ENCODE peak calls at places on chromosome 13, in nine cellular contexts. One of them, this sample, is unnamed.

GRCh38 chr13:113912596-113912995 is 48.7 kb upstream of the GAS6 start:
- DNase-seq in Peyer's patch: no peak
- DNase-seq in body of pancreas: no peak
- DNase-seq in endothelial cell of umbilical vein: no peak
- DNase-seq in heart left ventricle: no peak
- DNase-seq in stomach: no peak
- DNase-seq in A549: no peak
- DNase-seq in tibial nerve: no peak
- DNase-seq in uterus: no peak
- DNase-seq in this sample: no peak

GRCh38 chr13:48304132-48304876 is 753 bp downstream of the RB1 start:
- DNase-seq in endothelial cell of umbilical vein: peak; percentile 66
- DNase-seq in heart left ventricle: peak; percentile 51
- DNase-seq in Peyer's patch: peak; percentile 83
- DNase-seq in uterus: no peak
- DNase-seq in stomach: peak; percentile 34
- DNase-seq in tibial nerve: peak; percentile 47
- DNase-seq in A549: peak; percentile 6
- DNase-seq in body of pancreas: peak; percentile 38
- DNase-seq in this sample: peak; percentile 57

GRCh38 chr13:94712287-94712811 is at the start of gene SOX21:
- DNase-seq in tibial nerve: no peak
- DNase-seq in body of pancreas: no peak
- DNase-seq in Peyer's patch: no peak
- DNase-seq in heart left ventricle: no peak
- DNase-seq in A549: no peak
- DNase-seq in uterus: no peak
- DNase-seq in endothelial cell of umbilical vein: peak; percentile 23
- DNase-seq in stomach: no peak
- DNase-seq in this sample: no peak

GRCh38 chr13:89925107-89925506 is 1422.4 kb upstream of the MIR17HG start:
- DNase-seq in body of pancreas: no peak
- DNase-seq in heart left ventricle: no peak
- DNase-seq in tibial nerve: no peak
- DNase-seq in stomach: no peak
- DNase-seq in endothelial cell of umbilical vein: peak; percentile 56
- DNase-seq in uterus: no peak
- DNase-seq in Peyer's patch: no peak
- DNase-seq in A549: no peak
- DNase-seq in this sample: no peak

GRCh38 chr13:101514695-101515275 is 62.3 kb downstream of the ITGBL1 start:
- DNase-seq in endothelial cell of umbilical vein: peak; percentile 80
- DNase-seq in tibial nerve: peak; percentile 81
- DNase-seq in body of pancreas: peak; percentile 45
- DNase-seq in heart left ventricle: no peak
- DNase-seq in A549: peak; percentile 2
- DNase-seq in Peyer's patch: no peak
- DNase-seq in stomach: no peak
- DNase-seq in uterus: no peak
- DNase-seq in this sample: no peak

GRCh38 chr13:106610511-106610910 is 42.6 kb upstream of the ARGLU1 start:
- DNase-seq in uterus: no peak
- DNase-seq in stomach: no peak
- DNase-seq in A549: no peak
- DNase-seq in Peyer's patch: no peak
- DNase-seq in heart left ventricle: no peak
- DNase-seq in body of pancreas: no peak
- DNase-seq in endothelial cell of umbilical vein: no peak
- DNase-seq in tibial nerve: no peak
- DNase-seq in this sample: no peak

GRCh38 chr13:113823771-113824170 is 40.1 kb downstream of the GAS6 start:
- DNase-seq in Peyer's patch: no peak
- DNase-seq in uterus: no peak
- DNase-seq in A549: no peak
- DNase-seq in body of pancreas: no peak
- DNase-seq in heart left ventricle: no peak
- DNase-seq in endothelial cell of umbilical vein: no peak
- DNase-seq in stomach: no peak
- DNase-seq in tibial nerve: no peak
- DNase-seq in this sample: no peak

GRCh38 chr13:47798906-47799305 is 202.2 kb downstream of the SUCLA2 start:
- DNase-seq in body of pancreas: no peak
- DNase-seq in Peyer's patch: no peak
- DNase-seq in tibial nerve: no peak
- DNase-seq in uterus: no peak
- DNase-seq in A549: no peak
- DNase-seq in endothelial cell of umbilical vein: no peak
- DNase-seq in heart left ventricle: no peak
- DNase-seq in stomach: no peak
- DNase-seq in this sample: no peak

GRCh38 chr13:32881074-32881791 is 135.0 kb upstream of the KL start:
- DNase-seq in uterus: peak; percentile 64
- DNase-seq in A549: no peak
- DNase-seq in stomach: no peak
- DNase-seq in endothelial cell of umbilical vein: no peak
- DNase-seq in body of pancreas: no peak
- DNase-seq in tibial nerve: no peak
- DNase-seq in heart left ventricle: no peak
- DNase-seq in Peyer's patch: no peak
- DNase-seq in this sample: no peak

GRCh38 chr13:112782433-112783010 is 92.7 kb downstream of the ATP11A start:
- DNase-seq in tibial nerve: no peak
- DNase-seq in uterus: no peak
- DNase-seq in heart left ventricle: no peak
- DNase-seq in body of pancreas: no peak
- DNase-seq in stomach: peak; percentile 13
- DNase-seq in A549: no peak
- DNase-seq in endothelial cell of umbilical vein: no peak
- DNase-seq in Peyer's patch: no peak
- DNase-seq in this sample: no peak

GRCh38 chr13:93559718-93560117 is 333.1 kb downstream of the GPC6 start:
- DNase-seq in Peyer's patch: no peak
- DNase-seq in heart left ventricle: no peak
- DNase-seq in A549: peak; percentile 0
- DNase-seq in stomach: no peak
- DNase-seq in body of pancreas: no peak
- DNase-seq in endothelial cell of umbilical vein: no peak
- DNase-seq in uterus: no peak
- DNase-seq in tibial nerve: no peak
- DNase-seq in this sample: no peak

GRCh38 chr13:43942301-43942700 is 62.6 kb downstream of the LACC1 start:
- DNase-seq in body of pancreas: no peak
- DNase-seq in A549: no peak
- DNase-seq in stomach: no peak
- DNase-seq in tibial nerve: no peak
- DNase-seq in heart left ventricle: no peak
- DNase-seq in Peyer's patch: no peak
- DNase-seq in uterus: no peak
- DNase-seq in endothelial cell of umbilical vein: no peak
- DNase-seq in this sample: no peak

GRCh38 chr13:95641291-95641811 is 3.2 kb downstream of the DZIP1 start:
- DNase-seq in stomach: no peak
- DNase-seq in endothelial cell of umbilical vein: peak; percentile 20
- DNase-seq in heart left ventricle: peak; percentile 36
- DNase-seq in A549: no peak
- DNase-seq in uterus: peak; percentile 27
- DNase-seq in Peyer's patch: no peak
- DNase-seq in body of pancreas: no peak
- DNase-seq in tibial nerve: no peak
- DNase-seq in this sample: peak; percentile 10

GRCh38 chr13:48851707-48852106 is 124.0 kb upstream of the FNDC3A start:
- DNase-seq in body of pancreas: no peak
- DNase-seq in Peyer's patch: no peak
- DNase-seq in uterus: no peak
- DNase-seq in heart left ventricle: no peak
- DNase-seq in A549: no peak
- DNase-seq in endothelial cell of umbilical vein: no peak
- DNase-seq in tibial nerve: no peak
- DNase-seq in stomach: no peak
- DNase-seq in this sample: no peak

GRCh38 chr13:25860265-25860664 is 191.6 kb downstream of the SHISA2 start:
- DNase-seq in uterus: no peak
- DNase-seq in stomach: no peak
- DNase-seq in A549: no peak
- DNase-seq in tibial nerve: no peak
- DNase-seq in heart left ventricle: no peak
- DNase-seq in body of pancreas: no peak
- DNase-seq in endothelial cell of umbilical vein: no peak
- DNase-seq in Peyer's patch: no peak
- DNase-seq in this sample: no peak

GRCh38 chr13:48748681-48749080 is 95.0 kb downstream of the CYSLTR2 start:
- DNase-seq in stomach: no peak
- DNase-seq in Peyer's patch: no peak
- DNase-seq in body of pancreas: no peak
- DNase-seq in tibial nerve: no peak
- DNase-seq in endothelial cell of umbilical vein: no peak
- DNase-seq in A549: no peak
- DNase-seq in uterus: no peak
- DNase-seq in heart left ventricle: no peak
- DNase-seq in this sample: no peak

GRCh38 chr13:20400774-20401173 is 124.9 kb downstream of the CRYL1 start:
- DNase-seq in uterus: no peak
- DNase-seq in stomach: peak; percentile 3
- DNase-seq in A549: no peak
- DNase-seq in tibial nerve: no peak
- DNase-seq in endothelial cell of umbilical vein: no peak
- DNase-seq in Peyer's patch: no peak
- DNase-seq in heart left ventricle: no peak
- DNase-seq in body of pancreas: no peak
- DNase-seq in this sample: no peak

GRCh38 chr13:26601669-26602068 is 44.2 kb downstream of the WASF3 start:
- DNase-seq in endothelial cell of umbilical vein: peak; percentile 79
- DNase-seq in stomach: no peak
- DNase-seq in uterus: no peak
- DNase-seq in A549: no peak
- DNase-seq in heart left ventricle: no peak
- DNase-seq in tibial nerve: no peak
- DNase-seq in body of pancreas: no peak
- DNase-seq in Peyer's patch: no peak
- DNase-seq in this sample: no peak

GRCh38 chr13:76667551-76667950 is 218.7 kb downstream of the KCTD12 start:
- DNase-seq in stomach: no peak
- DNase-seq in A549: no peak
- DNase-seq in endothelial cell of umbilical vein: peak; percentile 89
- DNase-seq in Peyer's patch: no peak
- DNase-seq in tibial nerve: peak; percentile 22
- DNase-seq in body of pancreas: peak; percentile 18
- DNase-seq in uterus: peak; percentile 37
- DNase-seq in heart left ventricle: peak; percentile 26
- DNase-seq in this sample: no peak

GRCh38 chr13:85040176-85040660 is 759.0 kb downstream of the SLITRK6 start:
- DNase-seq in uterus: no peak
- DNase-seq in endothelial cell of umbilical vein: no peak
- DNase-seq in Peyer's patch: no peak
- DNase-seq in heart left ventricle: no peak
- DNase-seq in A549: no peak
- DNase-seq in stomach: no peak
- DNase-seq in tibial nerve: no peak
- DNase-seq in body of pancreas: no peak
- DNase-seq in this sample: no peak

GRCh38 chr13:38366954-38367645 is 17.4 kb downstream of the UFM1 start:
- DNase-seq in heart left ventricle: no peak
- DNase-seq in body of pancreas: no peak
- DNase-seq in A549: no peak
- DNase-seq in stomach: no peak
- DNase-seq in uterus: no peak
- DNase-seq in tibial nerve: no peak
- DNase-seq in Peyer's patch: no peak
- DNase-seq in endothelial cell of umbilical vein: peak; percentile 41
- DNase-seq in this sample: no peak

GRCh38 chr13:91046715-91047327 is 300.7 kb upstream of the MIR17HG start:
- DNase-seq in stomach: no peak
- DNase-seq in Peyer's patch: no peak
- DNase-seq in tibial nerve: no peak
- DNase-seq in heart left ventricle: no peak
- DNase-seq in body of pancreas: no peak
- DNase-seq in uterus: no peak
- DNase-seq in endothelial cell of umbilical vein: no peak
- DNase-seq in A549: no peak
- DNase-seq in this sample: no peak
- TF ChIP-seq CTCF in stomach: no peak
- TF ChIP-seq CTCF in Peyer's patch: no peak
- TF ChIP-seq CTCF in tibial nerve: no peak
- TF ChIP-seq CTCF in heart left ventricle: no peak
- TF ChIP-seq CTCF in body of pancreas: no peak
- TF ChIP-seq CTCF in uterus: no peak
- TF ChIP-seq CTCF in endothelial cell of umbilical vein: no peak
- TF ChIP-seq CTCF in A549: no peak
- TF ChIP-seq CTCF in this sample: no peak

DNA sequence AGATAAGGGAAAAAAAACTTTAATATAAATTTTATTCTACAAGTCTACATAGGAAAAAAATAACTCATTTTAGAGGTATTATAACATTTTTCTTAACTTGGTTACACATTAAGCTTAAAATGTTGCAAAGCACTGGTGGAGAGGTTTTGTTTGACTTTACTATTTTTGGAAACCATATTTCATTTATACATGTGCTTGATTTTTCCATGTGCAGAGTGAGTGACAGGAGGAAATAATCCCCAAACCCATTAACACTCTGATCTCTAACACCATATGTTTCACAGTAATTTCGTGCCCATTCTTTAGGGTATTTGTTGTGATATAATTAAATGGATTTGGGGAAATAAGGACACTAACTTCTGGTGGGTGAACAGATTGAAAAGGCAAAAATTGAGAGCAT is 2124.4 kb upstream of the PCDH20 start:
- DNase-seq in A549: no peak
- DNase-seq in body of pancreas: no peak
- DNase-seq in heart left ventricle: no peak
- DNase-seq in tibial nerve: no peak
- DNase-seq in endothelial cell of umbilical vein: no peak
- DNase-seq in stomach: no peak
- DNase-seq in uterus: no peak
- DNase-seq in Peyer's patch: no peak
- DNase-seq in this sample: no peak
- TF ChIP-seq POLR2A in A549: no peak
- TF ChIP-seq POLR2A in body of pancreas: no peak
- TF ChIP-seq POLR2A in heart left ventricle: no peak
- TF ChIP-seq POLR2A in tibial nerve: no peak
- TF ChIP-seq POLR2A in endothelial cell of umbilical vein: no peak
- TF ChIP-seq POLR2A in stomach: no peak
- TF ChIP-seq POLR2A in uterus: no peak
- TF ChIP-seq POLR2A in Peyer's patch: no peak
- TF ChIP-seq POLR2A in this sample: no peak

GRCh38 chr13:105572401-105572800 is 963.1 kb downstream of the EFNB2 start:
- DNase-seq in A549: no peak
- DNase-seq in heart left ventricle: no peak
- DNase-seq in Peyer's patch: no peak
- DNase-seq in stomach: no peak
- DNase-seq in tibial nerve: no peak
- DNase-seq in endothelial cell of umbilical vein: no peak
- DNase-seq in uterus: no peak
- DNase-seq in body of pancreas: no peak
- DNase-seq in this sample: no peak
- H3K9me3 ChIP-seq in A549: no peaks in the 10 kb centered on the region
- H3K9me3 ChIP-seq in heart left ventricle: no peaks in the 10 kb centered on the region
- H3K9me3 ChIP-seq in Peyer's patch: no peaks in the 10 kb centered on the region
- H3K9me3 ChIP-seq in stomach: no peaks in the 10 kb centered on the region
- H3K9me3 ChIP-seq in tibial nerve: no peaks in the 10 kb centered on the region
- H3K9me3 ChIP-seq in endothelial cell of umbilical vein: no peaks in the 10 kb centered on the region
- H3K9me3 ChIP-seq in uterus: no peaks in the 10 kb centered on the region
- H3K9me3 ChIP-seq in body of pancreas: no peaks in the 10 kb centered on the region
- H3K9me3 ChIP-seq in this sample: no peaks in the 10 kb centered on the region

GRCh38 chr13:98187155-98187726 is 10.2 kb upstream of the RNF113B start:
- DNase-seq in stomach: no peak
- DNase-seq in uterus: no peak
- DNase-seq in tibial nerve: no peak
- DNase-seq in Peyer's patch: no peak
- DNase-seq in A549: no peak
- DNase-seq in body of pancreas: no peak
- DNase-seq in heart left ventricle: no peak
- DNase-seq in endothelial cell of umbilical vein: no peak
- DNase-seq in this sample: no peak
- TF ChIP-seq CTCF in stomach: no peak
- TF ChIP-seq CTCF in uterus: no peak
- TF ChIP-seq CTCF in tibial nerve: no peak
- TF ChIP-seq CTCF in Peyer's patch: no peak
- TF ChIP-seq CTCF in A549: no peak
- TF ChIP-seq CTCF in body of pancreas: no peak
- TF ChIP-seq CTCF in heart left ventricle: no peak
- TF ChIP-seq CTCF in endothelial cell of umbilical vein: no peak
- TF ChIP-seq CTCF in this sample: no peak

This sample was measured in transverse colon.